ENCODE peak calls at places on chromosomes 5 and 9, in six cellular contexts. One of them, this sample, is unnamed. For H3K9me2, the result is how much of the 10 kb centered on the place peaks cover.

GRCh38 chr5:167916706-167917105 is 374.7 kb upstream of the WWC1 start:
- DNase-seq in GM23248: peak
- DNase-seq in PC-3: no peak
- DNase-seq in HCT116: no peak
- DNase-seq in SK-N-SH: no peak
- DNase-seq in MM.1S: peak
- DNase-seq in this sample: no peak

GRCh38 chr5:38039091-38039490 is 199.2 kb upstream of the GDNF start:
- DNase-seq in GM23248: no peak
- DNase-seq in PC-3: no peak
- DNase-seq in HCT116: no peak
- DNase-seq in SK-N-SH: no peak
- DNase-seq in MM.1S: no peak
- DNase-seq in this sample: no peak

GRCh38 chr5:58073246-58073645 is 386.6 kb downstream of the PLK2 start:
- DNase-seq in GM23248: no peak
- DNase-seq in PC-3: no peak
- DNase-seq in HCT116: no peak
- DNase-seq in SK-N-SH: no peak
- DNase-seq in MM.1S: no peak
- DNase-seq in this sample: no peak

GRCh38 chr5:34585601-34586104 is 70.5 kb upstream of the RAI14 start:
- DNase-seq in GM23248: peak
- DNase-seq in PC-3: peak
- DNase-seq in HCT116: no peak
- DNase-seq in SK-N-SH: no peak
- DNase-seq in MM.1S: no peak
- DNase-seq in this sample: no peak

GRCh38 chr9:131095666-131096489 is 453 bp upstream of the AIF1L start:
- DNase-seq in GM23248: peak
- DNase-seq in PC-3: peak
- DNase-seq in HCT116: peak
- DNase-seq in SK-N-SH: peak
- DNase-seq in MM.1S: no peak
- DNase-seq in this sample: no peak

GRCh38 chr9:98859941-98860340 is 52.5 kb downstream of the GALNT12 start:
- DNase-seq in GM23248: no peak
- DNase-seq in PC-3: no peak
- DNase-seq in HCT116: no peak
- DNase-seq in SK-N-SH: no peak
- DNase-seq in MM.1S: no peak
- DNase-seq in this sample: no peak

GRCh38 chr9:6426117-6426516 is 13.1 kb downstream of the UHRF2 start:
- DNase-seq in GM23248: no peak
- DNase-seq in PC-3: peak
- DNase-seq in HCT116: no peak
- DNase-seq in SK-N-SH: no peak
- DNase-seq in MM.1S: no peak
- DNase-seq in this sample: peak

GRCh38 chr9:69885474-69885929 is 64.9 kb downstream of the CFAP95 start:
- DNase-seq in GM23248: peak
- DNase-seq in PC-3: peak
- DNase-seq in HCT116: no peak
- DNase-seq in SK-N-SH: no peak
- DNase-seq in MM.1S: no peak
- DNase-seq in this sample: no peak

GRCh38 chr9:36847781-36848673 is 186.0 kb downstream of the PAX5 start:
- DNase-seq in GM23248: no peak
- DNase-seq in PC-3: no peak
- DNase-seq in HCT116: no peak
- DNase-seq in SK-N-SH: no peak
- DNase-seq in MM.1S: no peak
- DNase-seq in this sample: no peak

GRCh38 chr5:13567819-13568218 is 376.7 kb downstream of the DNAH5 start:
- DNase-seq in GM23248: peak
- DNase-seq in PC-3: peak
- DNase-seq in HCT116: no peak
- DNase-seq in SK-N-SH: no peak
- DNase-seq in MM.1S: no peak
- DNase-seq in this sample: no peak

GRCh38 chr5:81081461-81081835 is 121.3 kb downstream of the RASGRF2 start:
- DNase-seq in GM23248: no peak
- DNase-seq in PC-3: no peak
- DNase-seq in HCT116: no peak
- DNase-seq in SK-N-SH: no peak
- DNase-seq in MM.1S: no peak
- DNase-seq in this sample: no peak

GRCh38 chr9:137422668-137423000 is 328 bp downstream of the EXD3 start:
- DNase-seq in GM23248: peak
- DNase-seq in PC-3: peak
- DNase-seq in HCT116: no peak
- DNase-seq in SK-N-SH: peak
- DNase-seq in MM.1S: no peak
- DNase-seq in this sample: peak

GRCh38 chr9:24479266-24479665 is 66.4 kb downstream of the IZUMO3 start:
- DNase-seq in GM23248: no peak
- DNase-seq in PC-3: no peak
- DNase-seq in HCT116: no peak
- DNase-seq in SK-N-SH: no peak
- DNase-seq in MM.1S: no peak
- DNase-seq in this sample: no peak

GRCh38 chr9:110255417-110256141 is 728 bp downstream of the TXN start:
- DNase-seq in GM23248: peak
- DNase-seq in PC-3: peak
- DNase-seq in HCT116: no peak
- DNase-seq in SK-N-SH: peak
- DNase-seq in MM.1S: peak
- DNase-seq in this sample: peak

GRCh38 chr9:110255064-110255416 is 1.3 kb downstream of the TXN start:
- DNase-seq in GM23248: no peak
- DNase-seq in PC-3: no peak
- DNase-seq in HCT116: no peak
- DNase-seq in SK-N-SH: peak
- DNase-seq in MM.1S: no peak
- DNase-seq in this sample: peak

GRCh38 chr9:110257097-110257955 is 1.0 kb upstream of the TXN start:
- DNase-seq in GM23248: peak
- DNase-seq in PC-3: no peak
- DNase-seq in HCT116: no peak
- DNase-seq in SK-N-SH: no peak
- DNase-seq in MM.1S: peak
- DNase-seq in this sample: peak

GRCh38 chr9:110256392-110257096 is at the start of gene TXN:
- DNase-seq in GM23248: peak
- DNase-seq in PC-3: peak
- DNase-seq in HCT116: peak
- DNase-seq in SK-N-SH: peak
- DNase-seq in MM.1S: peak
- DNase-seq in this sample: peak

DNA sequence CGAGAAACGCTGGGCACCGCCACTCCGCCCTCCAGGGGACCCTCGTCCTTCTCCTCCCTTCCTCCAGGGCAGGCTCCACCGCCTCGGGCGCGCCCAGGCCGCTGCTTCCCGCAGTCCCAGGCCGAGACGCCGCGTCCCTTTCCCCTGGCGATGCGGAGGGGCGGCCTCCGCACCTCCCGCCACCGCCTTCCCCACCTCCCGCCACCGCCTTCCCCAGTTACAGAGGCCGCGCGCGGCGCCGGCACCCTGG is 240 bp downstream of the TXN start:
- DNase-seq in GM23248: no peak
- DNase-seq in PC-3: no peak
- DNase-seq in HCT116: no peak
- DNase-seq in SK-N-SH: peak
- DNase-seq in MM.1S: no peak
- DNase-seq in this sample: no peak
- H3K9ac ChIP-seq in GM23248: peak
- H3K9ac ChIP-seq in PC-3: peak
- H3K9ac ChIP-seq in HCT116: peak
- H3K9ac ChIP-seq in SK-N-SH: peak
- H3K9ac ChIP-seq in MM.1S: peak
- H3K9ac ChIP-seq in this sample: peak

GRCh38 chr5:116914869-116915504 is 340.4 kb upstream of the SEMA6A start:
- DNase-seq in GM23248: no peak
- DNase-seq in PC-3: no peak
- DNase-seq in HCT116: no peak
- DNase-seq in SK-N-SH: no peak
- DNase-seq in MM.1S: no peak
- DNase-seq in this sample: no peak
- H3K9me2 ChIP-seq in GM23248: under half
- H3K9me2 ChIP-seq in PC-3: under half
- H3K9me2 ChIP-seq in HCT116: under half
- H3K9me2 ChIP-seq in SK-N-SH: under half
- H3K9me2 ChIP-seq in MM.1S: under half
- H3K9me2 ChIP-seq in this sample: under half

DNA sequence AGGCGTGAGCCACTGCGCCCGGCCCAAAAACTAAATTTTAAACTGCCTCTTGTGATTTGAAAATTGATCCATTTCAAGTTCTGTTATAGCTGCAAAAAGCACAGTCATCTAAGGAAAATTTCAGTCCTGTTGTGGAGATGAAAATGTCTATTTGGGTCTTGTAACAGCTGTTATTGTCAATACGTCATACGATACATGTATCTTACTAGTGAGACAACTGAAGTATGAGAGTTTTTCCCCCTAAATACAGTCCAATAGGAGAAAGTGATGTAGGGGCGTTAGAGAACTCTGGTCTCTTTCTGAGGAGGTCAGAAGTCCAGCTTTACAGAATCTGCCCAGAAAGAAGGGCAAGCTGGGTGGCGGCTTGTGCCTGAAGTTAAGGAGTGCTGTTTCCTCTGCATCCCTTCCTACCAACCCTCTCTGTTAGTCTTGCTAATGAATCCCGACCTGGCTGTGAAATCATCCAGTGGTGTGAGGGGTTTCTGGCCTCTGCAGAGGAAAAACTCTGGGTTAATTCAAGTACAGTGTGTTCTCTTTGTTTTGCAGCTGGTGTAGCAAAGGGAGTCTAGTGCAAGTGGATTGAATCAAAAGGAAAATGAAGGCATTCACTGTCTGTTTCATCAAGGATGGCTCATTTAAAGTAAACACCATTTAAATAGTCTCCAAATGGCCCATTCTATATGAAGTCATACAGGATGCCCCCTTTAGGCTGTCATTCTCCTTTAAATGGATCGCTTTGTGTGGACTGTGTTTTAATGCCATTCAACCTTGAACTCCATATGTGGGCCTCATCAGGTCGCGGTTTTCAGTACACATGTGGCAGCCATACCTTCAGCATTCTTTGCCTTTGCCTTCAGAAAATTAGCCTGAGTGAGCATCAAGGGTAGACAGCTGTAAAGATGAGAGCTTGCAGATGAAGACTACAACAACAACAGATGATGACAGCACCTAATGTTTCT is 59.0 kb downstream of the AOPEP start:
- DNase-seq in GM23248: no peak
- DNase-seq in PC-3: peak
- DNase-seq in HCT116: no peak
- DNase-seq in SK-N-SH: no peak
- DNase-seq in MM.1S: no peak
- DNase-seq in this sample: no peak
- H3K9ac ChIP-seq in GM23248: no peak
- H3K9ac ChIP-seq in PC-3: no peak
- H3K9ac ChIP-seq in HCT116: no peak
- H3K9ac ChIP-seq in SK-N-SH: no peak
- H3K9ac ChIP-seq in MM.1S: no peak
- H3K9ac ChIP-seq in this sample: no peak

DNA sequence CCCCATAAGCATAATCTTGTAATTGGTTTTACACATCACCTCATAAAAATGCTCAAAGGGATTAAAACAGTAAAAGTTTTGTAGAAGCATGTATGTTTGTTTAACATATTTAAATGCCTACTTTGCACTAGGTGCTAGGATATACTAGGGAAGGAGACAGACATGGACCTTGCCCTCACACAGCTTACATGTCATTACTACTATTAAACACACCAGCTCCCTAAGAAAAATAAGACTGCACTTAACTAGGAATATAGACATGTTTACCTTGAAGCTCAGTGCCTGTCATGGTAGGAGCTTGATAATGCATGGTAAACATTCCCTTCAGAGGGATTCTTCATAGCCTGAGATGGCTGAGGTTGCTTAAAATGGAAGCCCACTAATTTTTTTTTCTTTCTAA is 6.2 kb downstream of the SHLD3 start:
- DNase-seq in GM23248: no peak
- DNase-seq in PC-3: no peak
- DNase-seq in HCT116: no peak
- DNase-seq in SK-N-SH: no peak
- DNase-seq in MM.1S: no peak
- DNase-seq in this sample: no peak
- H3K9me2 ChIP-seq in GM23248: under half
- H3K9me2 ChIP-seq in PC-3: under half
- H3K9me2 ChIP-seq in HCT116: under half
- H3K9me2 ChIP-seq in SK-N-SH: under half
- H3K9me2 ChIP-seq in MM.1S: under half
- H3K9me2 ChIP-seq in this sample: under half

GRCh38 chr5:139481580-139482049 is 943 bp downstream of the STING1 start:
- DNase-seq in GM23248: peak
- DNase-seq in PC-3: no peak
- DNase-seq in HCT116: no peak
- DNase-seq in SK-N-SH: peak
- DNase-seq in MM.1S: no peak
- DNase-seq in this sample: no peak
- H3K9ac ChIP-seq in GM23248: peak
- H3K9ac ChIP-seq in PC-3: peak
- H3K9ac ChIP-seq in HCT116: peak
- H3K9ac ChIP-seq in SK-N-SH: peak
- H3K9ac ChIP-seq in MM.1S: no peak
- H3K9ac ChIP-seq in this sample: no peak

GRCh38 chr9:82890401-82890800 is 172.5 kb downstream of the RASEF start:
- DNase-seq in GM23248: no peak
- DNase-seq in PC-3: no peak
- DNase-seq in HCT116: no peak
- DNase-seq in SK-N-SH: no peak
- DNase-seq in MM.1S: no peak
- DNase-seq in this sample: no peak

GRCh38 chr9:82890865-82891264 is 172.1 kb downstream of the RASEF start:
- DNase-seq in GM23248: no peak
- DNase-seq in PC-3: no peak
- DNase-seq in HCT116: no peak
- DNase-seq in SK-N-SH: no peak
- DNase-seq in MM.1S: no peak
- DNase-seq in this sample: no peak

GRCh38 chr9:82891321-82891720 is 171.6 kb downstream of the RASEF start:
- DNase-seq in GM23248: no peak
- DNase-seq in PC-3: no peak
- DNase-seq in HCT116: no peak
- DNase-seq in SK-N-SH: no peak
- DNase-seq in MM.1S: no peak
- DNase-seq in this sample: no peak

DNA sequence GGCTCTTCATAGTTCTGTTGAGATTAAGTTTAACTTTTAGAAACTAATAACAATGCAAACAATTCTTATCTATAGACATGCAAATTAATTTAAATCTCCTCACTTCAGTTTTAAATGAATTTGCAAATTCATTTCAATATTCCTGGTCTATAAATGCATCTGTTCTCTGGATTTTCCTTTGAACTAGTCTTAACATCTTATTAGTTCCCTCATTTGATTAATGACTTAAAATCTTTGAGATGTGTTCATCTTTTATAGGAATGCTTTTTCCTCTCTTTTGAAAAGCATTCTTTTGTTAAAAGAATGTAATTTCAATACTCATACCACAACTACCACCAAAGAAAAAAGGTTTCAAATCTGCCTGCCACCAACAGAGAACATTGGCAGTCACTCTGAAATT is 169.4 kb downstream of the RASEF start:
- DNase-seq in GM23248: no peak
- DNase-seq in PC-3: no peak
- DNase-seq in HCT116: no peak
- DNase-seq in SK-N-SH: no peak
- DNase-seq in MM.1S: no peak
- DNase-seq in this sample: no peak
- H3K9me2 ChIP-seq in GM23248: under half
- H3K9me2 ChIP-seq in PC-3: under half
- H3K9me2 ChIP-seq in HCT116: under half
- H3K9me2 ChIP-seq in SK-N-SH: under half
- H3K9me2 ChIP-seq in MM.1S: under half
- H3K9me2 ChIP-seq in this sample: under half